ENCODE peak calls at places on chromosomes 7 and 10, in nine cellular contexts. D is nephron progenitor cell, A is left lung, T is Calu3, P is frontal cortex, M is AG08396, Y is SW480, O is EL, B is OCI-LY7. V is an unnamed sample.

GRCh38 chr10:15043674-15044073 is at the start of gene OLAH:
- DNase-seq in D (no peak), T (no peak), M (no peak), O (peak), Y (no peak), A (no peak), P (no peak), B (no peak), V (no peak)

GRCh38 chr7:130959743-130960207 is 225.8 kb upstream of the KLF14 start:
- DNase-seq in T (peak), P (no peak), Y (peak), M (peak), B (peak), D (no peak), A (no peak), O (peak), V (peak)

GRCh38 chr7:157703131-157703530 is 366.3 kb downstream of the DNAJB6 start:
- DNase-seq in A (no peak), P (no peak), B (no peak), Y (no peak), M (no peak), D (no peak), T (no peak), O (no peak), V (no peak)

GRCh38 chr10:88965016-88965415 is 12.4 kb upstream of the ACTA2 start:
- DNase-seq in M (no peak), D (no peak), P (no peak), Y (no peak), B (no peak), A (no peak), O (peak), T (no peak), V (no peak)

GRCh38 chr10:117342638-117343037 is 32.6 kb downstream of the PDZD8 start:
- DNase-seq in D (no peak), M (no peak), B (no peak), O (peak), T (no peak), P (no peak), Y (no peak), A (no peak), V (no peak)

GRCh38 chr7:148191391-148192076 is 399.0 kb upstream of the C7orf33 start:
- DNase-seq in T (no peak), Y (no peak), P (no peak), D (no peak), A (no peak), B (no peak), O (no peak), M (no peak), V (no peak)

GRCh38 chr10:98748298-98748697 is 301.6 kb upstream of the HPS1 start:
- DNase-seq in Y (peak), P (no peak), B (peak), T (peak), D (peak), M (peak), O (peak), A (no peak), V (peak)

GRCh38 chr10:23367896-23368685 is 23.5 kb upstream of the C10orf67 start:
- DNase-seq in A (no peak), B (peak), M (no peak), Y (no peak), D (no peak), T (no peak), P (no peak), O (no peak), V (no peak)

GRCh38 chr10:6244510-6244909 is 41.8 kb downstream of the PFKFB3 start:
- DNase-seq in Y (no peak), B (no peak), O (no peak), M (no peak), D (no peak), T (no peak), A (no peak), P (no peak), V (no peak)

GRCh38 chr10:106635947-106636346 is 528.6 kb downstream of the SORCS1 start:
- DNase-seq in T (no peak), A (no peak), M (no peak), Y (no peak), O (no peak), P (no peak), B (no peak), D (no peak), V (no peak)

GRCh38 chr7:134764365-134764764 is 15.1 kb upstream of the CALD1 start:
- DNase-seq in D (no peak), T (no peak), Y (no peak), O (no peak), B (no peak), A (no peak), M (no peak), P (no peak), V (no peak)

GRCh38 chr10:120251821-120252220 is 205.2 kb upstream of the PLPP4 start:
- DNase-seq in A (peak), O (no peak), Y (no peak), T (no peak), P (no peak), B (no peak), M (no peak), D (no peak), V (no peak)

GRCh38 chr7:93327006-93327633 is 95.0 kb downstream of the VPS50 start:
- DNase-seq in P (no peak), A (no peak), B (no peak), O (peak), M (peak), T (peak), D (no peak), Y (peak), V (no peak)

GRCh38 chr7:27627146-27627545 is 35.5 kb downstream of the HIBADH start:
- DNase-seq in O (no peak), M (no peak), B (no peak), D (no peak), A (no peak), Y (no peak), T (no peak), P (no peak), V (no peak)

GRCh38 chr7:1322240-1323110 is 89.8 kb downstream of the UNCX start:
- DNase-seq in M (no peak), B (no peak), T (no peak), O (no peak), P (no peak), D (peak), A (peak), Y (no peak), V (no peak)

GRCh38 chr10:122126763-122127659 is 138.0 kb downstream of the TACC2 start:
- DNase-seq in D (no peak), O (peak), Y (peak), T (peak), B (no peak), A (no peak), P (no peak), M (peak), V (peak)

GRCh38 chr10:73887038-73888015 is 13.0 kb upstream of the CAMK2G start:
- DNase-seq in A (peak), B (no peak), D (no peak), M (peak), P (no peak), T (peak), Y (peak), O (peak), V (no peak)

GRCh38 chr10:67883710-67884312 is 645 bp upstream of the SIRT1 start:
- DNase-seq in T (no peak), O (no peak), P (peak), D (no peak), B (no peak), Y (no peak), M (no peak), A (no peak), V (no peak)

GRCh38 chr10:122089343-122090015 is 100.5 kb downstream of the TACC2 start:
- DNase-seq in B (no peak), M (no peak), Y (no peak), P (no peak), T (no peak), A (no peak), D (no peak), O (no peak), V (peak)

GRCh38 chr10:69687396-69687795 is 57.3 kb downstream of the FAM241B start:
- DNase-seq in M (no peak), P (no peak), B (no peak), T (no peak), A (no peak), O (no peak), Y (no peak), D (no peak), V (no peak)

GRCh38 chr7:142964502-142965246 is 2.5 kb upstream of the KEL start:
- DNase-seq in O (peak), Y (peak), A (no peak), T (no peak), B (no peak), M (no peak), D (no peak), P (no peak), V (no peak)